ENCODE peak calls at places on chromosomes 5 and 9, in ten cellular contexts. G, X, K, W, D, J, V, Q, N and T are unnamed samples. For H3K36me3, the result is how much of the 10 kb centered on the place peaks cover.

GRCh38 chr9:127561491-127562270 is 50.4 kb upstream of the STXBP1 start:
- DNase-seq in J (peak), N (no peak), G (peak), V (no peak), K (peak), W (peak), D (no peak), Q (no peak), X (no peak), T (peak)

GRCh38 chr5:17157294-17157693 is 60.1 kb upstream of the BASP1 start:
- DNase-seq in Q (no peak), G (no peak), K (no peak), V (no peak), X (no peak), J (no peak), D (no peak), W (no peak), N (no peak), T (no peak)

GRCh38 chr9:132597073-132597775 is 14.8 kb downstream of the BARHL1 start:
- DNase-seq in W (no peak), J (no peak), N (no peak), Q (no peak), X (no peak), V (no peak), G (no peak), K (peak), D (no peak), T (no peak)

GRCh38 chr9:35180801-35181200 is 19.0 kb downstream of the UNC13B start:
- DNase-seq in Q (no peak), G (no peak), D (no peak), K (no peak), X (no peak), V (no peak), N (no peak), J (no peak), W (no peak), T (no peak)

GRCh38 chr5:35644543-35644942 is 26.9 kb downstream of the SPEF2 start:
- DNase-seq in X (no peak), Q (no peak), J (no peak), V (no peak), G (no peak), D (no peak), W (peak), N (no peak), K (no peak), T (no peak)

GRCh38 chr9:15720861-15721260 is 168.0 kb downstream of the CCDC171 start:
- DNase-seq in J (no peak), X (no peak), V (no peak), K (no peak), G (no peak), D (no peak), Q (no peak), W (no peak), N (no peak), T (no peak)

GRCh38 chr5:54825005-54825404 is 160.4 kb downstream of the ESM1 start:
- DNase-seq in Q (no peak), J (peak), W (peak), G (no peak), N (no peak), X (no peak), K (no peak), D (no peak), V (no peak), T (no peak)

GRCh38 chr5:150065346-150065745 is 21.0 kb downstream of the CSF1R start:
- DNase-seq in G (no peak), D (no peak), J (peak), X (no peak), W (no peak), Q (no peak), N (no peak), V (no peak), K (no peak), T (peak)

GRCh38 chr5:81195334-81195929 is 37.7 kb upstream of the CKMT2 start:
- DNase-seq in V (no peak), J (no peak), Q (no peak), N (no peak), D (no peak), G (no peak), X (peak), K (no peak), W (no peak), T (no peak)

GRCh38 chr5:95731571-95732554 is 727 bp downstream of the RHOBTB3 start:
- DNase-seq in Q (peak), X (peak), W (peak), J (peak), K (no peak), D (no peak), G (peak), V (no peak), N (no peak), T (peak)

GRCh38 chr9:122477346-122477745 is 380 bp downstream of the OR1J1 start:
- DNase-seq in W (no peak), Q (no peak), V (no peak), G (no peak), J (no peak), K (no peak), X (no peak), D (peak), N (no peak), T (no peak)

GRCh38 chr5:166430491-166431319 is 1860.7 kb upstream of the WWC1 start:
- DNase-seq in J (no peak), D (no peak), G (no peak), V (no peak), Q (no peak), K (no peak), X (no peak), W (peak), N (no peak), T (no peak)

GRCh38 chr9:86749530-86750275 is 197.6 kb downstream of the GAS1 start:
- DNase-seq in W (no peak), N (no peak), G (peak), V (no peak), X (peak), D (no peak), J (no peak), Q (no peak), K (peak), T (no peak)

GRCh38 chr9:34133436-34133949 is 7.0 kb upstream of the DCAF12 start:
- DNase-seq in D (no peak), J (no peak), N (no peak), X (no peak), G (no peak), Q (no peak), V (no peak), W (no peak), K (no peak), T (no peak)

GRCh38 chr9:35574578-35575104 is 30.4 kb upstream of the TESK1 start:
- DNase-seq in N (no peak), D (no peak), V (no peak), Q (no peak), G (no peak), K (no peak), W (peak), X (no peak), J (no peak), T (no peak)

GRCh38 chr9:37972346-37972745 is 68.4 kb upstream of the SLC25A51 start:
- DNase-seq in Q (no peak), D (no peak), K (no peak), G (no peak), J (no peak), W (peak), V (no peak), N (no peak), X (no peak), T (no peak)

GRCh38 chr5:99061711-99062110 is 132.9 kb upstream of the CHD1 start:
- DNase-seq in G (no peak), N (no peak), W (no peak), J (no peak), V (no peak), D (no peak), K (no peak), X (no peak), Q (no peak), T (no peak)

GRCh38 chr9:110180713-110181434 is 27.1 kb downstream of the C9orf152 start:
- DNase-seq in X (no peak), K (no peak), N (no peak), V (no peak), D (peak), G (peak), Q (no peak), J (peak), W (no peak), T (no peak)

GRCh38 chr5:87329114-87329513 is 61.4 kb downstream of the RASA1 start:
- DNase-seq in W (peak), Q (no peak), G (no peak), V (no peak), X (no peak), J (no peak), D (no peak), N (no peak), K (no peak), T (no peak)

DNA sequence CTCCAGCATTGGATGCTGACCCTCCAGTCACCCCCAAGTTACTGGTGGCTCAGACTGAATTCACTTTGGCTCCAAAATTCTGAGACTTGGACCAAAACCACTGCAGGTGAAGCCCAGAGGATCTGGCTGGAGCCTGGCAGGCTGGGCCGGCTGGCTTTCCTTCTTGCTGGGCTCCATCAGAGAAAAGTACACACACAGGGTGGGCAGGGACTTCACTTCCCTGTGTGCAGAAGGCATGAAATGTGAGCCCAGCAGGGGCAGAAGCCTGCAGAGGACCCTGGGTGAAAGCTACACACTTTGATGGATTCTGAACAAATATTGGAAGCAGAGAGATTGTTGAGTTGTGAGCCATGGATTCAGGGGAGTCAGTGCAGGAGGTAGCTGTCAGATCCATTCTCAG is 18.4 kb downstream of the NR4A3 start:
- DNase-seq in X (no peak), W (no peak), G (no peak), Q (no peak), V (no peak), K (no peak), D (no peak), N (no peak), J (no peak), T (no peak)
- H3K4me3 ChIP-seq in X (no peak), W (no peak), G (no peak), Q (no peak), V (no peak), K (no peak), D (no peak), N (no peak), J (no peak), T (no peak)

GRCh38 chr9:93258419-93258817 is 74.5 kb downstream of the WNK2 start:
- DNase-seq in K (no peak), V (no peak), J (peak), G (no peak), N (no peak), X (no peak), W (no peak), Q (no peak), D (no peak), T (no peak)

GRCh38 chr9:93260290-93261066 is 76.5 kb downstream of the WNK2 start:
- DNase-seq in G (no peak), J (peak), W (no peak), V (no peak), N (no peak), K (peak), X (no peak), Q (no peak), D (no peak), T (no peak)

GRCh38 chr9:93258818-93259489 is 75.0 kb downstream of the WNK2 start:
- DNase-seq in V (no peak), J (peak), W (no peak), D (no peak), K (peak), X (no peak), N (peak), Q (no peak), G (peak), T (no peak)

GRCh38 chr9:93261281-93261680 is 77.3 kb downstream of the WNK2 start:
- DNase-seq in J (peak), N (no peak), Q (no peak), G (no peak), X (no peak), V (no peak), K (peak), D (no peak), W (no peak), T (no peak)

DNA sequence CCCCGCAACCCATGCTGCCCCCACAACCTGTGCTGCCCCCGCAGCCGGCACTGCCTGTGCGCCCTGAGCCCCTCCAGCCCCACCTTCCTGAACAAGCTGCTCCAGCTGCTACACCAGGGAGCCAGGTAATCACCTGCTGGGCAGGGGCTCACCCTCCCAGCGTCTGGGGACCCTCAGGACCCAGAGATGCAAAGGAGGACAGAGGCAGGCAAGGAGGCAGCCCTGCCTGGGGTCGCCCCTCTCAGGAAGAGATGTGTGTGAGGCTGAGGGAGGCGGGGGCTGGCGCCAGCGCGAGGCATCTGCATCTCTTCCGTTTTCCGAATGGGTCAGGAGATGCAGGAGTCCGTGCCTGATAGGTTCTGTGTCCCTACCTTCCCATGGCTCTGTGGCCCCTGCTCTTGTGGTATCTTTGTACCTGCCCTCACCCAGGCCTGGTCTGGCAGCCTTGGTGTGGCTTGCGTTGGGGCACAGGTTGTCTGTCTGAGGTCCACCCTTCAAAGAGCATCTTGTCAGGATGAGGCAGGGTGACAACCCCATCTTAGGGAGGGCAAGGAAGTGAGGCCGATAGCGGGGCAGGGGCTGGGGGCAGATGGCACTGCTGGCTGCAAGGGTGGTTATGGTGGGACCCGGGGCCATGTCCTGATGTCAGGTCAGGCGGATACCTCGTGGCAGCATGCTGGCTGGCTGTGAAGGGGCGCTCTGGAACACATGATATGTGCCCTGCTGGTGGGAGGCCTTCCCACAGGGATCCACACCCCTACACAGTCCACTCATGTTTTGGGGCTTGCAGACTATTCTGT is 75.8 kb downstream of the WNK2 start:
- DNase-seq in V (no peak), N (peak), Q (no peak), X (no peak), D (no peak), J (peak), G (peak), K (peak), W (no peak), T (no peak)
- H3K36me3 ChIP-seq in V (under half), N (under half), Q (under half), X (under half), D (under half), J (under half), G (under half), K (under half), W (under half), T (under half)

DNA sequence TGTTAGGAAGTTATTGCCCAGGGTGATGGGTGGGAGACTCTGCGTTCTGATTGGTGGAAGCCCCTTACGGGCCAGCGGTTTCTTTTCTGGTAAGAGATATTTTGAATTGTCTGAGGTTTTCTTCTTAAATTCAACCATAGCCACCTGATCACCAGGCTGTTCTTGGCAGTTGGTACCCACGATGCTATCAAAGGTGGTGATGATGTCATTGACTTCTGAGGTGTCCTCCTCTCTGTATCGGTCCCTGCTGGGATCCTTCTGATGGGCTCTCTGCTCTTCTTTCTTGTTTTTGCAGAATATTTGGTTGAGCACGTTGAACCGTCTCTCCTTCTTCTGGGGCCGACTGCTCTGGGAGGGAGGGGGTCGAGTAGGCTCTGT is 116.6 kb upstream of the IL6ST start:
- DNase-seq in D (no peak), K (no peak), V (no peak), W (no peak), Q (no peak), N (no peak), J (no peak), G (no peak), X (no peak), T (no peak)
- H3K27ac ChIP-seq in D (no peak), K (no peak), V (no peak), W (no peak), Q (no peak), N (no peak), J (no peak), G (no peak), X (no peak), T (no peak)

GRCh38 chr9:89314955-89315354 is 3.3 kb upstream of the SECISBP2 start:
- DNase-seq in N (no peak), X (no peak), J (no peak), D (no peak), K (no peak), G (no peak), V (no peak), W (no peak), Q (no peak), T (no peak)
- H3K4me3 ChIP-seq in N (no peak), X (peak), J (no peak), D (no peak), K (no peak), G (no peak), V (no peak), W (no peak), Q (peak), T (no peak)

DNA sequence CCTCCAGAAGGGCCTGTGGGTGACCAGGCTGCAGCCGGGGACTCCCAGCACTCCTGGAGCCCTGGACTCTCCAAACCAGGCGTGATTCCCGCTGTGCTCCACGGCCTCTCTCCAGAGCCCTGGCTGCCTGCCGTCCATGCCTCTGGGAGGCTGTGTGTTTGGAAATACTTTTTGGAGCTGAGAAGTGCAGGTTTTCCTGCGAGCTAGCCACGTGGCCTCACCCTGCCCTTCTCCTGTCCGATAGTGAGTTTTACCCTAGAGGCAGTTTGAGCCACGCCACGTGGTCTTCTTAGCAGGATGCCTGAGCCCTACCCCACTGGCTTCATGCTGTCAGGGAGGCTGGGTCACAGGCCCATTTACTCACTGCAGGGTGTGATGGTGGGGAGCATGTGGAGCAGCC is 71.3 kb downstream of the COL5A1 start:
- DNase-seq in G (no peak), V (no peak), W (no peak), D (no peak), K (peak), X (no peak), J (no peak), N (no peak), Q (no peak), T (no peak)
- H3K36me3 ChIP-seq in G (under half), V (under half), W (under half), D (under half), K (under half), X (under half), J (under half), N (under half), Q (under half), T (under half)

GRCh38 chr5:130321931-130322330 is 417.7 kb downstream of the CHSY3 start:
- DNase-seq in N (no peak), D (no peak), K (no peak), V (no peak), G (no peak), J (no peak), X (no peak), W (no peak), Q (no peak), T (no peak)

GRCh38 chr5:130324953-130325671 is 420.8 kb downstream of the CHSY3 start:
- DNase-seq in Q (no peak), J (no peak), V (no peak), W (no peak), K (no peak), G (no peak), N (no peak), X (no peak), D (peak), T (no peak)

GRCh38 chr5:130323804-130324454 is 419.7 kb downstream of the CHSY3 start:
- DNase-seq in K (no peak), J (no peak), D (peak), Q (no peak), X (no peak), V (no peak), G (no peak), W (no peak), N (no peak), T (no peak)
- H3K27ac ChIP-seq in K (no peak), J (no peak), D (peak), Q (no peak), X (no peak), V (no peak), G (no peak), W (no peak), N (no peak), T (no peak)

DNA sequence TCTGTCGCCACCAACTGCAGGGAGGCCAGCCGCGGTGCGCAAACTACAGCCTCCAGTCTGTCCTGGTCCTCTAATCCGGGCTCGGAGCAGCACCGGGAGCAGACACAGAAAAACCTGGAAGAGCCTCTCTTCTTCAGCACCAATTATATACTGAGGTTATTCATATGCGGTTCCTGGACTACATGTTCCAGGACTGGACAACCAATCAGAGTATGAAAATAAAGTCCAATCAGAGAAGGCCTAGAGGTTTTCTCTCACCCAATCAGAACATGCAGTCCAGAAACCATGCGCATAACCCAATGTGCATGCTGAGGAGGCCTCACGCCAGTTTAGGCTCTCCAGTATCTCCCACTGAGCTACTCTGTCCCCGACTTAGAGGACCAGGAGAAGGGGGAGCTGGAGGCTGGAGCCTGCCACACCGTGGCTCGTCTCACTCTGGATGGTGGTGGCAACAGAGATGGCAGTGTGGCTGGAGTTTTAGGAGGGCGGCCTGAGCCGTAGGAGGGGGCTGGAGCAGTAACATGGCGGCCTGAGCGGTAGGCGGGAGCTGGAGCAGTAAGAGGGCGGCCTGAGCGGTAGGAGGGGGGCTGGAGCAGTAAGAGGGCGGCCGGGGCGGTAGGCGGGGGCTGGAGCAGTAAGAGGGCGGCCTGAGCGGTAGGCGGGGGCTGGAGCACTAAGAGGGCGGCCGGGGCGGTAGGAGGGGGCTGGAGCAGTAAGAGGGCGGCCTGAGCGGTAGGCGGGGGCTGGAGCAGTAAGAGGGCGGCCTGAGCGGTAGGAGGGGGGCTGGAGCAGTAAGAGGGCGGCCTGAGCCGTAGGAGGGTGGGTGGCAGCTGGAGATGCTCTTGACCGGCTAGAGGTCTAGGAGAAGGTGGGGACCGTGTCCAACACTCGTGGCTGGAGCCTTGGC is 20.4 kb upstream of the TRIM52 start:
- DNase-seq in D (no peak), N (no peak), J (no peak), W (peak), Q (no peak), X (peak), K (no peak), V (no peak), G (no peak), T (no peak)
- H3K4me3 ChIP-seq in D (no peak), N (no peak), J (no peak), W (peak), Q (no peak), X (peak), K (no peak), V (no peak), G (no peak), T (no peak)